ENCODE peak calls at places on chromosome 12, in six cellular contexts. R, H, G, W, X and O are unnamed samples. For H3K36me3, the result is how much of the 10 kb centered on the place peaks cover.

GRCh38 chr12:111842556-111843396 is 748 bp downstream of the MAPKAPK5 start:
- DNase-seq in R (no peak), H (no peak), G (no peak), W (no peak), X (peak), O (peak)

GRCh38 chr12:34398706-34399630 is 376.7 kb downstream of the ALG10 start:
- DNase-seq in R (peak), H (no peak), G (no peak), W (peak), X (no peak), O (no peak)

GRCh38 chr12:24034894-24035293 is 85.4 kb upstream of the SOX5 start:
- DNase-seq in R (no peak), H (no peak), G (no peak), W (no peak), X (no peak), O (no peak)

GRCh38 chr12:26017484-26018211 is 59.2 kb downstream of the RASSF8 start:
- DNase-seq in R (no peak), H (peak), G (peak), W (no peak), X (peak), O (peak)

GRCh38 chr12:41510470-41510869 is 322.4 kb downstream of the PDZRN4 start:
- DNase-seq in R (no peak), H (no peak), G (no peak), W (no peak), X (no peak), O (no peak)

GRCh38 chr12:100752841-100753240 is 41.7 kb upstream of the ANO4 start:
- DNase-seq in R (no peak), H (no peak), G (no peak), W (no peak), X (no peak), O (no peak)

GRCh38 chr12:132559652-132560420 is 50.5 kb downstream of the LRCOL1 start:
- DNase-seq in R (no peak), H (peak), G (no peak), W (no peak), X (peak), O (peak)

GRCh38 chr12:67431436-67432049 is 162.4 kb downstream of the CAND1 start:
- DNase-seq in R (no peak), H (no peak), G (no peak), W (no peak), X (no peak), O (no peak)

GRCh38 chr12:10069099-10069498 is 29.7 kb downstream of the CLEC1A start:
- DNase-seq in R (peak), H (no peak), G (no peak), W (no peak), X (no peak), O (no peak)

GRCh38 chr12:105945935-105946334 is 192.8 kb downstream of the NUAK1 start:
- DNase-seq in R (no peak), H (no peak), G (no peak), W (no peak), X (no peak), O (no peak)

GRCh38 chr12:92973614-92974013 is 44.5 kb upstream of the EEA1 start:
- DNase-seq in R (no peak), H (peak), G (no peak), W (no peak), X (peak), O (no peak)

GRCh38 chr12:109192358-109192757 is 76.0 kb downstream of the ACACB start:
- DNase-seq in R (no peak), H (no peak), G (no peak), W (no peak), X (peak), O (peak)

GRCh38 chr12:87439990-87440827 is 589.0 kb downstream of the C12orf50 start:
- DNase-seq in R (no peak), H (no peak), G (no peak), W (no peak), X (peak), O (peak)

GRCh38 chr12:107580750-107581529 is 104.7 kb upstream of the PWP1 start:
- DNase-seq in R (no peak), H (no peak), G (peak), W (no peak), X (peak), O (peak)

GRCh38 chr12:52216107-52216506 is 16.9 kb upstream of the KRT7 start:
- DNase-seq in R (no peak), H (no peak), G (no peak), W (no peak), X (no peak), O (peak)

GRCh38 chr12:40921563-40922163 is 229.4 kb downstream of the CNTN1 start:
- DNase-seq in R (no peak), H (no peak), G (no peak), W (no peak), X (peak), O (peak)

GRCh38 chr12:44654641-44655625 is 221.2 kb downstream of the NELL2 start:
- DNase-seq in R (no peak), H (no peak), G (no peak), W (no peak), X (no peak), O (peak)

GRCh38 chr12:53481957-53482586 is 17.2 kb downstream of the MAP3K12 start:
- DNase-seq in R (no peak), H (no peak), G (no peak), W (no peak), X (no peak), O (peak)

GRCh38 chr12:46214668-46215429 is 54.0 kb downstream of the SLC38A1 start:
- DNase-seq in R (no peak), H (peak), G (no peak), W (no peak), X (no peak), O (no peak)

GRCh38 chr12:9694220-9694619 is 24.7 kb downstream of the CLEC2D start:
- DNase-seq in R (no peak), H (no peak), G (no peak), W (no peak), X (no peak), O (no peak)

GRCh38 chr12:88184196-88184595 is 42.1 kb downstream of the TMTC3 start:
- DNase-seq in R (no peak), H (no peak), G (no peak), W (no peak), X (no peak), O (no peak)

GRCh38 chr12:90010089-90010488 is 301.5 kb upstream of the ATP2B1 start:
- DNase-seq in R (no peak), H (no peak), G (no peak), W (no peak), X (no peak), O (no peak)

GRCh38 chr12:78146365-78146772 is 315.7 kb downstream of the NAV3 start:
- DNase-seq in R (no peak), H (no peak), G (peak), W (no peak), X (peak), O (peak)

GRCh38 chr12:111458773-111459172 is 53.0 kb downstream of the SH2B3 start:
- DNase-seq in R (no peak), H (no peak), G (no peak), W (no peak), X (no peak), O (no peak)

GRCh38 chr12:42510823-42511222 is 78.7 kb downstream of the PRICKLE1 start:
- DNase-seq in R (no peak), H (no peak), G (no peak), W (no peak), X (no peak), O (no peak)

GRCh38 chr12:3646561-3647241 is 106.2 kb downstream of the CRACR2A start:
- DNase-seq in R (no peak), H (no peak), G (no peak), W (no peak), X (no peak), O (peak)

GRCh38 chr12:107415066-107415465 is 270.5 kb upstream of the PWP1 start:
- DNase-seq in R (no peak), H (no peak), G (no peak), W (no peak), X (peak), O (no peak)

GRCh38 chr12:90027889-90028570 is 319.4 kb upstream of the ATP2B1 start:
- DNase-seq in R (no peak), H (no peak), G (no peak), W (no peak), X (no peak), O (no peak)

GRCh38 chr12:44377443-44378160 is 498.5 kb downstream of the NELL2 start:
- DNase-seq in R (no peak), H (no peak), G (no peak), W (no peak), X (no peak), O (no peak)

GRCh38 chr12:40104461-40105264 is 1.2 kb downstream of the SLC2A13 start:
- DNase-seq in R (peak), H (no peak), G (no peak), W (no peak), X (no peak), O (no peak)

GRCh38 chr12:79934309-79935020 is 432 bp downstream of the PPP1R12A start:
- DNase-seq in R (peak), H (no peak), G (no peak), W (peak), X (peak), O (peak)

DNA sequence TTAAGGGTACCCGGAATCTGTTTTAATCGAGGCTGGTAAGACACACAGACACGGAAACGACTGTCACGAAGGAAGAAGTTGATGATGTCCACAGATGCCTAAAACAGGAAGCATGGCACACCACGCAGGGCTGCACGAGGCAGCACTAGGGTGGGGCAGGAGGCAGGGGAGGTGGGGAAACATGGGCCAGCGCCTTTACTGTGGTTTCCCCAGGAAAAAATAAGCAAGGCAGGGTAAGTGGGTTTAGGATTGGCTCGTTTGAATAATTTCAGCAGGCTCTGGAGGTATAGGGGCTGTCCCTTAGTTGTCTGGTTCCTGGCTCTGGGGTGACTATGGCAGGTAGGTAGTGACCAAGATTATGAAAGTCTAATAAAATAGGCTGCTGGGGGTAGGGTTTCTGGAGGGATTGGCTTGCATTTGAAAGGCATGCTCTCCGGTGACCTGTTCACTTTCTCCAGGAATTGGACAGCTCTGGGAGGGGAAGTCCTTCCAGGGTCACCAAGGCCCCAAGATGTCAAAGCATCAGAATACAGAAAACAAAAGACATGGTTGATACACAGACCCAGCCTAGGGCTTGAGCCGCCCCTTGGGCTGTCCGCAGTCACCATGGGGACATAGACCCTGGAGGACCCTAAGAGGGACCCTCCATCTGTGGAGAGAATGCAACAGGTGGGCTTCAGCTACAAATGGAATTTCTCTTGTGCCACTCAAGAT is 35.3 kb downstream of the MAP1LC3B2 start:
- DNase-seq in R (no peak), H (peak), G (no peak), W (peak), X (no peak), O (no peak)
- H3K4me3 ChIP-seq in R (no peak), H (no peak), G (no peak), W (no peak), X (no peak), O (no peak)

DNA sequence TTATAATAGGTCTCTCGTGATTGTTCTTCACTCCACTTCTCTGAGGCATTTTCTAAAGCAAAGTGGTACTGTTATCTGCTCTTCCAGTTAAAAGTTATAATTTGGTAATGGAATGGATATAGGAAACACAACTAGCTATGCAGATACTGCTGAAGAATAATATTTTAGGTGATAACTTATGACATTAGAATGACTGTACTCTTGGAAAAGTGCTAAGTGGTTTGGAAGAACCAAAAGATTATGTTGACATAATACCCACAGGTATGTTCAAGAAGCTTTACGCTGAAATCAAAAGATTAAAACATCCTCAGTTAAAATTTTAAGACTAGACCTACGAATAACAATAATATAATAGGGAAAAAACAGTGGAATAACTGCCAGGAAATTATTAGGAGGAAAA is 27.4 kb downstream of the WASHC3 start:
- DNase-seq in R (no peak), H (no peak), G (no peak), W (no peak), X (no peak), O (no peak)
- H3K36me3 ChIP-seq in R (under half), H (under half), G (under half), W (under half), X (half or more), O (under half)

GRCh38 chr12:116673713-116674112 is 64.2 kb downstream of the SPRING1 start:
- DNase-seq in R (no peak), H (no peak), G (no peak), W (no peak), X (no peak), O (no peak)
- H3K4me3 ChIP-seq in R (no peak), H (no peak), G (no peak), W (no peak), X (no peak), O (no peak)

GRCh38 chr12:104588048-104588942 is 131.5 kb downstream of the CHST11 start:
- DNase-seq in R (no peak), H (no peak), G (no peak), W (no peak), X (peak), O (no peak)

GRCh38 chr12:104591272-104591940 is 134.7 kb downstream of the CHST11 start:
- DNase-seq in R (no peak), H (no peak), G (no peak), W (no peak), X (no peak), O (no peak)

GRCh38 chr12:104590002-104590401 is 133.3 kb downstream of the CHST11 start:
- DNase-seq in R (no peak), H (no peak), G (no peak), W (no peak), X (no peak), O (no peak)

GRCh38 chr12:104586325-104587048 is 129.7 kb downstream of the CHST11 start:
- DNase-seq in R (no peak), H (no peak), G (no peak), W (no peak), X (no peak), O (no peak)

GRCh38 chr12:104589215-104589614 is 132.5 kb downstream of the CHST11 start:
- DNase-seq in R (no peak), H (no peak), G (no peak), W (no peak), X (no peak), O (no peak)
- H3K36me3 ChIP-seq in R (under half), H (under half), G (under half), W (under half), X (under half), O (under half)

GRCh38 chr12:6620885-6621274 is 13.7 kb upstream of the CHD4 start:
- DNase-seq in R (no peak), H (no peak), G (no peak), W (no peak), X (no peak), O (no peak)
- H3K4me3 ChIP-seq in R (no peak), H (peak), G (peak), W (no peak), X (peak), O (no peak)

DNA sequence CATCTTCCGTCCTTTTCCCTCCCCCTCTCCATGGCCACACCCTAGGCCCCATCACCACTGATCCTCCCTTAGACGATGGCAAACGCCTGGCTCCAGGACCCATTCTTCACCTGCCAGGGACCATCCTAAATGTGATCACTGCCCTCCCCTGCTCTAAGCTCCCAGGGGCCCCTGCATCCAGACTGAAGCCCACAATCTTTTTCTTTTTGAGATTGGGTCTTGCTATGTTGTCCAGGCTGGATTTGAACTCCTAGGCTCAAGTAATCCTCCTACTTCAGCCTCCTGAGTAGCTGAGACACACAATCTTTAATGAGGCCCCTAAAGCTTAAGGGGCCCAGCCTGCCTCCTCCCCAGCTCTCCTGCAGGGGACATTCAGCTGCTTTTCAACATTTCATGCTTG is 15.3 kb downstream of the RBM19 start:
- DNase-seq in R (no peak), H (no peak), G (no peak), W (no peak), X (no peak), O (no peak)
- H3K36me3 ChIP-seq in R (under half), H (half or more), G (under half), W (under half), X (half or more), O (under half)

GRCh38 chr12:50926415-50926814 is 25.9 kb upstream of the HIGD1C start:
- DNase-seq in R (no peak), H (no peak), G (no peak), W (no peak), X (no peak), O (no peak)

GRCh38 chr12:50927766-50928224 is 24.5 kb upstream of the HIGD1C start:
- DNase-seq in R (no peak), H (no peak), G (no peak), W (no peak), X (no peak), O (no peak)

GRCh38 chr12:50929831-50930230 is 22.5 kb upstream of the HIGD1C start:
- DNase-seq in R (no peak), H (no peak), G (no peak), W (no peak), X (no peak), O (no peak)

GRCh38 chr12:50927356-50927755 is 25.0 kb upstream of the HIGD1C start:
- DNase-seq in R (no peak), H (no peak), G (no peak), W (no peak), X (no peak), O (no peak)

DNA sequence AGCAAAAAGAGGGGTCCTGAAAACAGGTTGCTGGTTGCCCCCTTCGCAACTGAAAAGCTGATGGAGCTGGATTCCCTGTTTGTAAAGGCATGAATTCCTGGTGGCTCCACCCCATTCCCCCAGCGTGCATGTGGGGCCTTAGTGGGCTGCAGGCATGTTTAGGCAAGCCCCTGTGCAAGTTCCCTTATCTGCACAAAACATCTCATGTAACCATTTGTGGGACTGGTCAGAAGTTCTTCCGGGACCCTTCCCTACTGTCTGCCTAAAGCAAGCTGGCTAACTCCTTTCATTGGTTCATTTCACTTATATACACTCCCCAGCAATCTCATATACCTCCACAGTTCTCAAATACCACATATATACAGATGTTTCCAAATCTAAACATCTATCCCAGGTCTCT is 24.0 kb upstream of the HIGD1C start:
- DNase-seq in R (no peak), H (no peak), G (no peak), W (no peak), X (no peak), O (no peak)
- H3K4me3 ChIP-seq in R (peak), H (no peak), G (no peak), W (no peak), X (peak), O (no peak)

DNA sequence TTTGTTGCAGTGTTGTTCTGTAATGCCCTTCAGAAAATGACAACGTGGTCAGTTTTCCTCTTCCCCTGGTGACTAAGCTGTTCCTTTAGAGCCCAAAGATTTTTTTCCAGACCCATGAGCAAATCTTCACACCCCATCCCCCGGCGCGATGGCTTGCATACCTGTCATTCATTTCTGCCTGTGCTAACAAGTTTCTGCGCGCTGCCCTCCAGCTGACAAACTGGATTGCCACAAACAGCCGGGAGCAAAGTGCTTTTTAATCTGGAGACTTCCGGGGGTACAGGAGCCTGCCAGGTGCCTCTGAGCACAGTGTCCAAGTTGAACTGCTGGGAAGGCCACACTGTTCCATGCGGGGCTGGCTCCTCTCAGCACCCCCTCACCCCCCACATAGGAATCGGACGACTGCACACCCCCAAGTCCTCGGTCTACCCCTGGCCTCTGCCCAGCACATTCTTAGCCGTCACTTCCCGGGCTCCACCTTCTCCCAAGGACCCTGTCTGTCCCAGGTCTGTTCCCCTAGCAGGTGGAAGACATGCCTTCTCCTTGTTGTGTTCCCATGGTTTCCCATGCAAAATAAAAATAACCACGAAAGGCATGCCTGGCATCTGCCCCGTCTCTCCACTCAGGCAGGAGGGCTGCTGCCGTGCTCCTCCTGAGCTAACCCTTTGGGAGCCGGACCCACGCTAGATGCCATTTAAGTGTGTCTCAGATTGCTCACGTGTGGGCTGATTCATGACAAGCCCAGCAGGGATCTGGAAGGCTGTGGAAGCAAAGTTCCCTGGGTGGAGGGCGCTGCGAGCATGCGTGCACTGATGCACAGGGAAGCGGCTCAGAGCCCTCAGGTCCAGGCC is 14.1 kb downstream of the RILPL1 start:
- DNase-seq in R (no peak), H (no peak), G (no peak), W (peak), X (peak), O (peak)
- H3K36me3 ChIP-seq in R (under half), H (under half), G (under half), W (under half), X (half or more), O (under half)